ENCODE peak calls at places on chromosomes 2 and 18, in eight cellular contexts. A is CD4-positive, alpha-beta T cell; I is NT2/D1; L is A549; N is CD8-positive, alpha-beta memory T cell; Q is lower lobe of right lung; Y is CD4-positive, CD25-positive, alpha-beta regulatory T cell; J is fibroblast of lung. R is an unnamed sample. For H3K9me3, the result is how much of the 10 kb centered on the place peaks cover.

GRCh38 chr2:62382757-62383156 is 123.2 kb downstream of the TMEM17 start:
- DNase-seq in I (no peak), L (no peak), Y (no peak), A (no peak), N (no peak), J (peak), Q (no peak), R (no peak)

GRCh38 chr18:26547302-26548143 is 830 bp downstream of the KCTD1 start:
- DNase-seq in Q (peak), L (peak), J (peak), I (no peak), N (peak), Y (peak), A (peak), R (peak)

GRCh38 chr2:3453196-3453845 is 66.0 kb downstream of the ADI1 start:
- DNase-seq in L (no peak), J (no peak), I (no peak), N (no peak), Y (no peak), A (no peak), Q (no peak), R (no peak)

GRCh38 chr18:45871655-45872054 is 46.2 kb downstream of the SIGLEC15 start:
- DNase-seq in L (no peak), J (no peak), Y (no peak), Q (no peak), N (no peak), A (no peak), I (no peak), R (no peak)

GRCh38 chr18:65468881-65469280 is 281.9 kb upstream of the CDH7 start:
- DNase-seq in N (no peak), I (no peak), Q (no peak), L (no peak), Y (no peak), J (no peak), A (no peak), R (no peak)

GRCh38 chr18:59272971-59273935 is at the start of gene RAX:
- DNase-seq in J (no peak), Q (no peak), A (no peak), Y (no peak), L (peak), N (no peak), I (no peak), R (no peak)

GRCh38 chr18:79912409-79912991 is 39.0 kb downstream of the SLC66A2 start:
- DNase-seq in J (peak), N (peak), A (peak), Q (peak), Y (no peak), I (no peak), L (no peak), R (no peak)

GRCh38 chr18:463442-464310 is 36.8 kb downstream of the COLEC12 start:
- DNase-seq in Q (peak), I (no peak), J (peak), L (no peak), Y (no peak), N (no peak), A (no peak), R (no peak)

GRCh38 chr2:44722002-44722625 is 219.4 kb upstream of the SIX3 start:
- DNase-seq in Q (no peak), J (no peak), A (no peak), N (no peak), I (no peak), L (no peak), Y (no peak), R (no peak)

GRCh38 chr18:29661924-29662323 is 1380.6 kb downstream of the DSC3 start:
- DNase-seq in A (no peak), J (no peak), Y (no peak), N (no peak), Q (no peak), L (no peak), I (no peak), R (no peak)

GRCh38 chr2:151775057-151775740 is 40.9 kb upstream of the NEB start:
- DNase-seq in Q (no peak), A (no peak), L (no peak), J (peak), N (no peak), Y (no peak), I (no peak), R (no peak)
- H3K9me3 ChIP-seq in Q (under half), A (under half), L (under half), J (under half), N (under half), Y (under half), I (under half), R (under half)

GRCh38 chr2:113061896-113062770 is 3.1 kb downstream of the IL36RN start:
- DNase-seq in J (no peak), A (no peak), Y (no peak), N (no peak), L (no peak), Q (no peak), I (no peak), R (no peak)
- H3K9me3 ChIP-seq in J (under half), A (under half), Y (under half), N (under half), L (under half), Q (under half), I (under half), R (under half)

DNA sequence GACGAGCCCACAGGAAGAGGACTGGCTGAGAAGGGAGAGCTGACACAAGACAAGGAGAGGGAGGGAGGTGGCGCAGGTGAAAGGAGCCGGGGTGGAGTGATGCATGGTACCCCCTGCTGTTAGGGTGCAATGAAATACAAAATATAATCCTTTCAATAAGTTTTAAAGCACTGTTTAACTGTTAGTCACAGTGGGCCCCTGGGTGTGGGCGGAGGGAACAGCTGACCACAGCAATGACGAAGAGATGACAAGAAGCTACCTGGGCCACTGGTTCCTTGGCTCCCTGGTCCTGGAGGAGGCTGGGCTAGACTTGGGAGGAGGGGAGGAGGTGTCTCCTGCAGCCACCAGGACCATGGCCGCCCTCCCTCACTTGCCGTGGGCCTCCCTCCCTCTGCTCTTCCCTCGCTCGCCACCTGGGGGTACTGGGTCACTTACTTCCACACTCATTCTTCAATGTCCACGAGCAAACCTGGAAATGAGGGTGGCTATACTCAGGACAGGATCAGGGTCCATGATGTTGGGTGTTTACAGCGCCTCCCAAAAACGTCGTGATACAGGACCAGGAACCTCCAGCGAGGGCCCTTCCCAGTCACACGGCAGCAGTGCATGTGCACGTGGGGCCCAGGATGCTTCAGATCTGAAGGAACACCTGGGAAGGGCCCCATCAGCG is 196.1 kb downstream of the ANKRD30B start:
- DNase-seq in I (no peak), J (no peak), A (no peak), Y (no peak), N (no peak), Q (no peak), L (no peak), R (no peak)
- H3K9me3 ChIP-seq in I (under half), J (under half), A (under half), Y (under half), N (under half), Q (under half), L (under half), R (under half)

GRCh38 chr2:170911314-170911889 is 17.7 kb upstream of the GORASP2 start:
- DNase-seq in J (no peak), L (no peak), Y (no peak), I (no peak), A (no peak), Q (no peak), N (no peak), R (no peak)
- H3K9me3 ChIP-seq in J (under half), L (half or more), Y (half or more), I (half or more), A (half or more), Q (under half), N (under half), R (under half)

DNA sequence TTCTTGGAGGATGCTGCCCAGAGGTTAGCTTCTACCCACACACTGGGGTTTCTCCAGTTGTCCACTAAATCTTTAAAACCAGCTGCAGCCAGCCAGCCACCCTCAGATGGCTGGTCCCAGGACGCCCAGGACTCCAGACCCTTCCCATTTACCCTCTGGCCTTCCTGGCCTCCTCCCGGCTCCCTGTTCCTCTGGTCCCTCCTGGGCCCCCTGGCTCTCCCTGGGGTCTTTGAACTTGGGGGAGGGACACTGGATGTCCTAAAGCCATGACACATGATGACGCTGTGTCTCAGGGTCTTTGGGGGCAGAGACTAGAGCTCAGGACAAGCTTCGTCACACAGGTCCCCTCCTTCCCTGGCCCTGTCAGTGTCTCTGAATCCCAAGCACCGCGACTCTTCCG is 201.1 kb upstream of the HDAC4 start:
- DNase-seq in N (no peak), A (no peak), J (no peak), I (no peak), L (no peak), Q (peak), Y (no peak), R (no peak)
- H3K9me3 ChIP-seq in N (under half), A (under half), J (under half), I (under half), L (under half), Q (under half), Y (under half), R (under half)

GRCh38 chr2:95331606-95332005 is 34.5 kb downstream of the KCNIP3 start:
- DNase-seq in I (no peak), Q (peak), A (no peak), L (no peak), J (no peak), Y (no peak), N (peak), R (no peak)
- H3K9me3 ChIP-seq in I (under half), Q (under half), A (under half), L (under half), J (under half), Y (under half), N (under half), R (under half)

GRCh38 chr2:77839102-77839501 is 316.9 kb upstream of the LRRTM4 start:
- DNase-seq in L (no peak), Q (no peak), N (no peak), J (no peak), A (no peak), Y (no peak), I (no peak), R (no peak)
- H3K9me3 ChIP-seq in L (under half), Q (under half), N (under half), J (under half), A (under half), Y (under half), I (under half), R (under half)

GRCh38 chr2:235311044-235311443 is 182.8 kb upstream of the AGAP1 start:
- DNase-seq in A (no peak), Y (no peak), L (no peak), J (no peak), Q (no peak), N (no peak), I (no peak), R (no peak)
- H3K9me3 ChIP-seq in A (under half), Y (under half), L (under half), J (under half), Q (under half), N (under half), I (under half), R (under half)